ENCODE peak calls at places on chromosome 20, in four cellular contexts. M is psoas muscle, Q is dorsolateral prefrontal cortex, Z is GM06990. X is an unnamed sample.
A peak's percentile ranks its signal among the peaks of the same experiment; 100 is the strongest.

GRCh38 chr20:59684685-59685212 is 80.4 kb downstream of the PHACTR3 start:
- DNase-seq in M (no peak), Q (no peak), Z (no peak), X (no peak)

GRCh38 chr20:35695978-35696377 is 3.2 kb downstream of the NFS1 start:
- DNase-seq in M (no peak), Q (no peak), Z (no peak), X (no peak)

GRCh38 chr20:17735206-17735804 is 35.5 kb downstream of the BANF2 start:
- DNase-seq in M (no peak), Q (no peak), Z (no peak), X (no peak)

GRCh38 chr20:58577871-58578615 is 62.8 kb upstream of the APCDD1L start:
- DNase-seq in M (no peak), Q (no peak), Z (no peak), X (no peak)

GRCh38 chr20:588476-588875 is 21.6 kb downstream of the TCF15 start:
- DNase-seq in M (no peak), Q (no peak), Z (no peak), X (no peak)

GRCh38 chr20:25249198-25249931 is 1.5 kb downstream of the PYGB start:
- DNase-seq in M (no peak), Q (no peak), Z (no peak), X (no peak)

GRCh38 chr20:58174708-58175287 is 53.7 kb downstream of the ANKRD60 start:
- DNase-seq in M (peak; percentile 64), Q (no peak), Z (no peak), X (no peak)

GRCh38 chr20:9989066-9989724 is 45.6 kb upstream of the ANKEF1 start:
- DNase-seq in M (no peak), Q (no peak), Z (no peak), X (no peak)

GRCh38 chr20:41349943-41350342 is 9.3 kb downstream of the LPIN3 start:
- DNase-seq in M (no peak), Q (no peak), Z (no peak), X (no peak)

GRCh38 chr20:41214202-41214601 is 76.9 kb downstream of the PLCG1 start:
- DNase-seq in M (no peak), Q (no peak), Z (no peak), X (no peak)

GRCh38 chr20:24834310-24834709 is 114.8 kb upstream of the CST7 start:
- DNase-seq in M (no peak), Q (no peak), Z (no peak), X (no peak)

GRCh38 chr20:32249030-32249738 is 28.3 kb upstream of the KIF3B start:
- DNase-seq in M (no peak), Q (no peak), Z (no peak), X (no peak)

GRCh38 chr20:13995841-13996240 is 525 bp downstream of the MACROD2 start:
- DNase-seq in M (peak; percentile 32), Q (peak; percentile 24), Z (peak; percentile 5), X (peak; percentile 81)

GRCh38 chr20:48926267-48926666 is 4.8 kb downstream of the ARFGEF2 start:
- DNase-seq in M (no peak), Q (no peak), Z (peak; percentile 32), X (no peak)

GRCh38 chr20:43959079-43959919 is 44.6 kb downstream of the TOX2 start:
- DNase-seq in M (no peak), Q (no peak), Z (no peak), X (peak; percentile 80)

GRCh38 chr20:20528896-20529295 is 161.0 kb downstream of the INSM1 start:
- DNase-seq in M (no peak), Q (no peak), Z (no peak), X (no peak)

GRCh38 chr20:5665417-5665816 is 84.8 kb upstream of the SHLD1 start:
- DNase-seq in M (no peak), Q (no peak), Z (no peak), X (no peak)

GRCh38 chr20:58692579-58693225 is at the start of gene NPEPL1:
- DNase-seq in M (peak; percentile 84), Q (no peak), Z (peak; percentile 83), X (peak; percentile 81)

GRCh38 chr20:11982289-11982957 is 64.7 kb downstream of the BTBD3 start:
- DNase-seq in M (no peak), Q (no peak), Z (no peak), X (no peak)

GRCh38 chr20:36307412-36308317 is 1.5 kb downstream of the DLGAP4 start:
- DNase-seq in M (no peak), Q (peak; percentile 25), Z (no peak), X (no peak)

GRCh38 chr20:58614984-58615760 is 35.9 kb upstream of the STX16 start:
- DNase-seq in M (no peak), Q (no peak), Z (no peak), X (no peak)

GRCh38 chr20:40251284-40251932 is 437.6 kb downstream of the MAFB start:
- DNase-seq in M (no peak), Q (no peak), Z (no peak), X (peak; percentile 56)

GRCh38 chr20:24962510-24962909 is 13.4 kb downstream of the CST7 start:
- DNase-seq in M (no peak), Q (no peak), Z (no peak), X (no peak)

GRCh38 chr20:20462185-20462584 is 94.3 kb downstream of the INSM1 start:
- DNase-seq in M (no peak), Q (no peak), Z (no peak), X (no peak)

GRCh38 chr20:46348231-46348803 is 40.0 kb upstream of the CDH22 start:
- DNase-seq in M (no peak), Q (no peak), Z (no peak), X (no peak)

GRCh38 chr20:25574411-25574810 is 10.9 kb downstream of the NINL start:
- DNase-seq in M (no peak), Q (no peak), Z (no peak), X (no peak)

GRCh38 chr20:20463933-20464374 is 96.0 kb downstream of the INSM1 start:
- DNase-seq in M (no peak), Q (peak; percentile 65), Z (peak; percentile 65), X (no peak)

GRCh38 chr20:34546751-34547181 is 11.8 kb upstream of the MAP1LC3A start:
- DNase-seq in M (no peak), Q (no peak), Z (no peak), X (no peak)

GRCh38 chr20:23205656-23206055 is 119.5 kb upstream of the CD93 start:
- DNase-seq in M (peak; percentile 71), Q (peak; percentile 62), Z (no peak), X (no peak)

GRCh38 chr20:60071965-60072364 is 113.7 kb downstream of the CDH26 start:
- DNase-seq in M (no peak), Q (no peak), Z (no peak), X (no peak)

GRCh38 chr20:10131612-10132345 is 86.9 kb upstream of the SNAP25 start:
- DNase-seq in M (peak; percentile 14), Q (peak; percentile 70), Z (no peak), X (peak; percentile 52)

GRCh38 chr20:2738331-2738730 is 45.8 kb downstream of the EBF4 start:
- DNase-seq in M (no peak), Q (no peak), Z (no peak), X (no peak)
- H3K27me3 ChIP-seq in M (no peaks in the 10 kb centered on the region), Q (no peaks in the 10 kb centered on the region), Z (no peaks in the 10 kb centered on the region), X (no peaks in the 10 kb centered on the region)

GRCh38 chr20:63013207-63013606 is 6.4 kb upstream of the BHLHE23 start:
- DNase-seq in M (no peak), Q (no peak), Z (no peak), X (no peak)

GRCh38 chr20:63015147-63015664 is 8.4 kb upstream of the BHLHE23 start:
- DNase-seq in M (no peak), Q (no peak), Z (no peak), X (peak; percentile 21)

GRCh38 chr20:63015665-63016361 is 9.0 kb upstream of the BHLHE23 start:
- DNase-seq in M (no peak), Q (no peak), Z (no peak), X (no peak)

GRCh38 chr20:63014710-63015109 is 7.9 kb upstream of the BHLHE23 start:
- DNase-seq in M (no peak), Q (no peak), Z (no peak), X (no peak)

GRCh38 chr20:63014287-63014686 is 7.5 kb upstream of the BHLHE23 start:
- DNase-seq in M (no peak), Q (no peak), Z (no peak), X (no peak)
- H3K27me3 ChIP-seq in M (no peaks in the 10 kb centered on the region), Q (peaks cover 83% of the 10 kb centered on the region), Z (no peaks in the 10 kb centered on the region), X (peaks cover 19% of the 10 kb centered on the region)

GRCh38 chr20:62752181-62752670 is 43.6 kb downstream of the NTSR1 start:
- DNase-seq in M (peak; percentile 8), Q (no peak), Z (no peak), X (no peak)
- H3K27me3 ChIP-seq in M (no peaks in the 10 kb centered on the region), Q (no peaks in the 10 kb centered on the region), Z (peaks cover 3% of the 10 kb centered on the region), X (no peaks in the 10 kb centered on the region)

GRCh38 chr20:37406010-37406998 is 60.4 kb downstream of the SRC start:
- DNase-seq in M (peak; percentile 52), Q (peak; percentile 41), Z (peak; percentile 80), X (no peak)
- H3K27me3 ChIP-seq in M (no peaks in the 10 kb centered on the region), Q (no peaks in the 10 kb centered on the region), Z (no peaks in the 10 kb centered on the region), X (no peaks in the 10 kb centered on the region)

GRCh38 chr20:37670426-37670825 is 23.4 kb upstream of the CTNNBL1 start:
- DNase-seq in M (peak; percentile 55), Q (peak; percentile 6), Z (no peak), X (no peak)

GRCh38 chr20:37668166-37668565 is 25.7 kb upstream of the CTNNBL1 start:
- DNase-seq in M (no peak), Q (no peak), Z (no peak), X (no peak)

GRCh38 chr20:37672143-37672542 is 21.7 kb upstream of the CTNNBL1 start:
- DNase-seq in M (no peak), Q (no peak), Z (no peak), X (no peak)

GRCh38 chr20:37669062-37669772 is 24.6 kb upstream of the CTNNBL1 start:
- DNase-seq in M (no peak), Q (no peak), Z (no peak), X (no peak)

GRCh38 chr20:37669773-37670236 is 24.0 kb upstream of the CTNNBL1 start:
- DNase-seq in M (no peak), Q (no peak), Z (no peak), X (no peak)
- H3K27me3 ChIP-seq in M (no peaks in the 10 kb centered on the region), Q (no peaks in the 10 kb centered on the region), Z (peaks cover 2% of the 10 kb centered on the region), X (no peaks in the 10 kb centered on the region)

DNA sequence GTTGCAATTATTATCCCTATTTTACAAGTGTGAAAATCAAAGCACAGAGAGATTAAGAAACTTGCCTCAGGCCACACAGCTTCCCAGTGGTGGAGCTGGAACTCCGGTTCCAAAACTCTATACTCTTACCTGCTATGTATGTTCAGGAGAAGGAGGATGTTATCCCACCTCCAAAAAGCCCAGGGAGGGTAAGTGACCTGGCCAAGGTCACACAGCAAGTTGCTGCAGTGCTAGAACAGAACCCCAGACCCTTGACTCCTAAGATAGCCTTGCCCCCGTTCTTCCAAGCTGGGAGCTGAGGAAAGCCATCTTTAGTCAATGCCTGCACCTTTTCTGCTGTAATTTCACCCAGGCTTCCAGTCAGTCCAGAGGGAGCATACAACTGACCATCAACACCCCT is 42.3 kb downstream of the BPIFB1 start:
- DNase-seq in M (no peak), Q (no peak), Z (no peak), X (no peak)
- H3K27me3 ChIP-seq in M (no peaks in the 10 kb centered on the region), Q (no peaks in the 10 kb centered on the region), Z (peaks cover 2% of the 10 kb centered on the region), X (no peaks in the 10 kb centered on the region)

DNA sequence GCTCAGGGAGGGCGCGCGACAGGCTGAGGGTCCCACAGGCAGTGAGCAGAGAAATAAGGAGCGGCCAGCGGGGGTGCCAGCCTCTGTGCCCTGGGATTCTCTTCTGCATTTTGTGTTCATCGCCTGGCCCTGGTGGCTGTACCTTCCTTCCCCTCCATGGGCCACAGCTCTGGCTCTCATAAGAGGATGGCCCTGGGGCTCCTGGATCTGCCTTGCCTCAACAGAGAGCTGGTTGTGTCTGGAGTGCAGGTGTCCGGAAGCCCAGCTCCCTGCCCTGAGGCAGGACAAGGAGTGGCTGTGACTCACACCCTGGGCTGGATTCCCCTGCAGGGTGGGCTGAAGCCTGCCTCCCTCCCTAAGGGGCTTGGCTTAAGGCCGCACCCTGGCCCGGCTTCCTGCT is 24.3 kb upstream of the SULF2 start:
- DNase-seq in M (no peak), Q (no peak), Z (no peak), X (no peak)
- H3K27me3 ChIP-seq in M (no peaks in the 10 kb centered on the region), Q (peaks cover 33% of the 10 kb centered on the region), Z (peaks cover 1% of the 10 kb centered on the region), X (no peaks in the 10 kb centered on the region)